ENCODE peak calls at places on chromosome 12, in seven cellular contexts. U is A549; P is activated naive CD4-positive, alpha-beta T cell treated with anti-CD3 and anti-CD28 coated beads, Interleukin-2, amount 50 U/mL, for 72 hours; M is activated CD8-positive, alpha-beta memory T cell treated with anti-CD3 and anti-CD28 coated beads, Interleukin-2, amount 10 ng/mL, durations not matched to agents 7 days and 5 days; Z is activated T-cell treated with anti-CD3 and anti-CD28 coated beads, Interleukin-2, amount 50 U/mL, for 4 hours; L is heart left ventricle; E is naive thymus-derived CD4-positive, alpha-beta T cell. A is an unnamed sample.

GRCh38 chr12:19539836-19540235 is 100.5 kb downstream of the AEBP2 start:
- ATAC-seq in U (peak), P (no peak), M (no peak), Z (no peak), L (no peak), E (no peak), A (peak)

GRCh38 chr12:78929075-78929418 is 64.5 kb downstream of the SYT1 start:
- ATAC-seq in U (no peak), P (no peak), M (no peak), Z (no peak), L (no peak), E (no peak), A (no peak)

GRCh38 chr12:132323171-132324010 is 6.0 kb downstream of the GALNT9 start:
- ATAC-seq in U (no peak), P (no peak), M (peak), Z (peak), L (no peak), E (peak), A (no peak)

GRCh38 chr12:50022903-50023302 is 2.4 kb downstream of the RACGAP1 start:
- ATAC-seq in U (no peak), P (no peak), M (no peak), Z (no peak), L (no peak), E (no peak), A (no peak)

GRCh38 chr12:8989425-8989824 is at the start of gene KLRG1:
- ATAC-seq in U (no peak), P (peak), M (peak), Z (peak), L (no peak), E (peak), A (no peak)

GRCh38 chr12:27012239-27012981 is 1.8 kb downstream of the TM7SF3 start:
- ATAC-seq in U (no peak), P (no peak), M (no peak), Z (no peak), L (no peak), E (no peak), A (peak)

GRCh38 chr12:21456291-21456780 is 18.9 kb downstream of the PYROXD1 start:
- ATAC-seq in U (no peak), P (peak), M (peak), Z (peak), L (no peak), E (peak), A (no peak)

GRCh38 chr12:59710964-59711363 is 115.1 kb downstream of the SLC16A7 start:
- ATAC-seq in U (no peak), P (no peak), M (no peak), Z (no peak), L (peak), E (no peak), A (no peak)

GRCh38 chr12:31603546-31604009 is 12.6 kb upstream of the DENND5B start:
- ATAC-seq in U (no peak), P (no peak), M (no peak), Z (no peak), L (no peak), E (peak), A (peak)

GRCh38 chr12:63034601-63035000 is 99.7 kb upstream of the PPM1H start:
- ATAC-seq in U (no peak), P (no peak), M (no peak), Z (no peak), L (no peak), E (no peak), A (no peak)

GRCh38 chr12:31488737-31489338 is 102.1 kb downstream of the DENND5B start:
- ATAC-seq in U (no peak), P (no peak), M (no peak), Z (no peak), L (no peak), E (no peak), A (no peak)

GRCh38 chr12:68951652-68952051 is 18.7 kb upstream of the CPM start:
- ATAC-seq in U (peak), P (no peak), M (no peak), Z (no peak), L (peak), E (no peak), A (peak)

GRCh38 chr12:102390068-102390467 is 90.3 kb downstream of the IGF1 start:
- ATAC-seq in U (no peak), P (no peak), M (no peak), Z (no peak), L (no peak), E (no peak), A (no peak)

GRCh38 chr12:128259556-128260070 is 7.4 kb upstream of the TMEM132C start:
- ATAC-seq in U (no peak), P (no peak), M (no peak), Z (no peak), L (no peak), E (no peak), A (no peak)

GRCh38 chr12:97912943-97913342 is 450.3 kb downstream of the RMST start:
- ATAC-seq in U (no peak), P (no peak), M (no peak), Z (no peak), L (no peak), E (no peak), A (peak)

GRCh38 chr12:128316981-128317526 is 50.1 kb downstream of the TMEM132C start:
- ATAC-seq in U (no peak), P (no peak), M (no peak), Z (no peak), L (peak), E (no peak), A (no peak)

GRCh38 chr12:15532364-15532977 is 210.2 kb downstream of the PTPRO start:
- ATAC-seq in U (peak), P (peak), M (peak), Z (peak), L (no peak), E (peak), A (peak)

GRCh38 chr12:14362347-14362746 is 3.1 kb upstream of the ATF7IP start:
- ATAC-seq in U (no peak), P (no peak), M (no peak), Z (no peak), L (no peak), E (no peak), A (no peak)

GRCh38 chr12:118641249-118641648 is 264.9 kb downstream of the SUDS3 start:
- ATAC-seq in U (no peak), P (no peak), M (no peak), Z (no peak), L (no peak), E (no peak), A (no peak)

GRCh38 chr12:10320643-10321042 is 13.0 kb downstream of the KLRD1 start:
- ATAC-seq in U (no peak), P (peak), M (peak), Z (peak), L (no peak), E (peak), A (no peak)

A was measured in esophagus mucosa.